ENCODE peak calls at places on chromosomes 16 and 17, in five cellular contexts. Z, D, T, G and J are unnamed samples.

GRCh38 chr17:52148288-52148968 is 10.1 kb downstream of the CA10 start:
- DNase-seq in Z (no peak), D (no peak), T (peak), G (no peak), J (no peak)

GRCh38 chr17:29091591-29092291 is 48.8 kb downstream of the PIPOX start:
- DNase-seq in Z (no peak), D (no peak), T (no peak), G (no peak), J (no peak)

GRCh38 chr16:84153660-84154214 is 8.6 kb downstream of the DNAAF1 start:
- DNase-seq in Z (no peak), D (no peak), T (no peak), G (no peak), J (no peak)

GRCh38 chr17:67466251-67466650 is 89.2 kb downstream of the PITPNC1 start:
- DNase-seq in Z (no peak), D (no peak), T (no peak), G (no peak), J (no peak)

GRCh38 chr17:7712111-7712771 is 5.3 kb upstream of the DNAH2 start:
- DNase-seq in Z (no peak), D (no peak), T (no peak), G (peak), J (no peak)

GRCh38 chr17:8832711-8833352 is 33.7 kb upstream of the MFSD6L start:
- DNase-seq in Z (no peak), D (no peak), T (no peak), G (peak), J (no peak)

GRCh38 chr16:23907457-23907902 is 71.7 kb downstream of the PRKCB start:
- DNase-seq in Z (no peak), D (no peak), T (no peak), G (no peak), J (no peak)

GRCh38 chr17:70968302-70968701 is 799.0 kb downstream of the KCNJ2 start:
- DNase-seq in Z (no peak), D (no peak), T (peak), G (no peak), J (no peak)

GRCh38 chr17:39781814-39782213 is 44.1 kb downstream of the GRB7 start:
- DNase-seq in Z (no peak), D (no peak), T (no peak), G (no peak), J (no peak)

GRCh38 chr17:40611840-40612509 is 35.6 kb downstream of the SMARCE1 start:
- DNase-seq in Z (no peak), D (no peak), T (no peak), G (no peak), J (no peak)

GRCh38 chr17:29449865-29450671 is 59.9 kb downstream of the TAOK1 start:
- DNase-seq in Z (no peak), D (no peak), T (no peak), G (no peak), J (no peak)

DNA sequence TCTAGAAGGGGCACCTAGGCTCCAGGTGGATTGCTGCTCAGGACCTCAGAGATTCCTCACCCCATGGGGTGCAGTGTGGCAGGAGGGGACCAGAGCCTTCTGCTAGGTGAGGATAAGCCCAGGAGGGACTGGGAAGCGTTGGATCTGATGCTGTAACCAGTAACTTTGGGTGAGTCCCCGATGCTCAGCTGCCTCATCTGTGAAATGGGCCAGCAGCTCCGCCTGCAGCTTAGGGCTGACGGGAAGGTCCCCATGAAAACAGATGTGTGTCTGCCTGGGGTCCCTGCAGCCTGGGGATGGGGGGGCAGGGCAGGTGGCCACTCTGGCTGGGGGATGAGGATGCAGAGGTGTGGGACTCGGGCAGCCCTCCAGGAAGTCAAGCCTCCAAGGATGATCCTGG is 2.7 kb upstream of the CASKIN1 start:
- DNase-seq in Z (no peak), D (no peak), T (no peak), G (no peak), J (no peak)
- TF ChIP-seq EZH2 in Z (no peak), D (no peak), T (no peak), G (no peak), J (no peak)

DNA sequence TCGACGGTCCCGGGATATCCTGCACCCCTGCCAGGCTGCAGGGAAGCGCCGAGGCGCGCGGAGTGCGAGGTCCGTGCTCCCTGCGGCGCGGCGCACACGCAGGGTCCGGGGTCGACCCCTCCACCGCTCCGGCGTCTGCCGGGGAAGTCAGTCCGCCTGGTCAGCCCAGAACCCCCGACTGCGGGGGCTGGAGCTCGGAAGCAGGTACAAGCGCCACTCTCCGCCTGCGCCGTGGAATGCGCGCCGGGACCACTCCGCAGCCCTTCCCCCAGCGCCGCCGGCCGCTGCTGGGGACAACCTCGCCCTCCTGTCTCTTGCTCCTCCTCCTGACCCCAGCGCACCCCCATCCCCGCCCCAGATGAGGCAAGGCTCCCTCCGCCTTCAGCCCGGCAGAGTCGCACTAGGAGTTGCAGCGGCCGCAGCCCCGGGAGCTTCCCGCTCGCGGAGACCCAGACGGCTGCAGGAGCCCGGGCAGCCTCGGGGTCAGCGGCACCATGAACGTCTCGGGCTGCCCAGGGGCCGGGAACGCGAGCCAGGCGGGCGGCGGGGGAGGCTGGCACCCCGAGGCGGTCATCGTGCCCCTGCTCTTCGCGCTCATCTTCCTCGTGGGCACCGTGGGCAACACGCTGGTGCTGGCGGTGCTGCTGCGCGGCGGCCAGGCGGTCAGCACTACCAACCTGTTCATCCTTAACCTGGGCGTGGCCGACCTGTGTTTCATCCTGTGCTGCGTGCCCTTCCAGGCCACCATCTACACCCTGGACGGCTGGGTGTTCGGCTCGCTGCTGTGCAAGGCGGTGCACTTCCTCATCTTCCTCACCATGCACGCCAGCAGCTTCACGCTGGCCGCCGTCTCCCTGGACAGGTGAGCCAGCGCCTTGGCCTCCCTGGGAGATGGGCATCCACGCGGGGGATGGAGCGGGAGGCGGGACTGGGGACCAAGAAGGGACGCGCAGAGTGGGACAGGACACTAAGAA is at the start of gene GALR2:
- DNase-seq in Z (no peak), D (no peak), T (no peak), G (peak), J (no peak)
- TF ChIP-seq EZH2 in Z (no peak), D (no peak), T (peak), G (peak), J (peak)

GRCh38 chr17:49495842-49496182 is 719 bp downstream of the NGFR start:
- DNase-seq in Z (no peak), D (no peak), T (no peak), G (peak), J (no peak)
- TF ChIP-seq EZH2 in Z (no peak), D (no peak), T (peak), G (no peak), J (no peak)

GRCh38 chr17:37743612-37743874 is 1.3 kb downstream of the HNF1B start:
- DNase-seq in Z (no peak), D (no peak), T (no peak), G (peak), J (no peak)
- TF ChIP-seq EZH2 in Z (no peak), D (no peak), T (no peak), G (peak), J (no peak)